ENCODE peak calls at places on chromosome 2, in nine cellular contexts. D is K562; G is choroid plexus epithelial cell; H is A549; Y is immature natural killer cell; E is activated gamma-delta T cell treated with anti-CD3 and anti-CD28 coated beads, Interleukin-2, amount 50 U/mL, for 16 hours; R is CD4-positive, CD25-positive, alpha-beta regulatory T cell; C is GM10248; S is IMR-90. L is an unnamed sample.

GRCh38 chr2:19897623-19898245 is 4.0 kb downstream of the TTC32 start:
- DNase-seq in D (no peak), G (no peak), H (no peak), Y (no peak), E (no peak), R (no peak), C (no peak), S (no peak), L (no peak)

GRCh38 chr2:101733257-101733993 is 35.9 kb downstream of the MAP4K4 start:
- DNase-seq in D (no peak), G (no peak), H (no peak), Y (no peak), E (no peak), R (no peak), C (no peak), S (no peak), L (no peak)

GRCh38 chr2:32627441-32627900 is 379 bp upstream of the TTC27 start:
- DNase-seq in D (no peak), G (peak; percentile 58), H (peak; percentile 36), Y (no peak), E (peak; percentile 12), R (no peak), C (no peak), S (peak; percentile 34), L (no peak)

GRCh38 chr2:64606495-64607363 is 47.0 kb downstream of the SERTAD2 start:
- DNase-seq in D (peak; percentile 94), G (peak; percentile 30), H (peak; percentile 24), Y (peak; percentile 92), E (peak; percentile 71), R (peak; percentile 82), C (peak; percentile 93), S (no peak), L (peak; percentile 92)

GRCh38 chr2:137050949-137051348 is 285.6 kb downstream of the THSD7B start:
- DNase-seq in D (no peak), G (peak; percentile 2), H (peak; percentile 5), Y (no peak), E (no peak), R (no peak), C (no peak), S (no peak), L (no peak)

GRCh38 chr2:55154525-55155030 is 77.5 kb downstream of the CLHC1 start:
- DNase-seq in D (no peak), G (no peak), H (no peak), Y (no peak), E (no peak), R (no peak), C (no peak), S (no peak), L (no peak)

GRCh38 chr2:174716785-174717184 is 47.5 kb downstream of the CHRNA1 start:
- DNase-seq in D (no peak), G (no peak), H (no peak), Y (peak; percentile 17), E (no peak), R (no peak), C (no peak), S (no peak), L (peak; percentile 26)

GRCh38 chr2:238586931-238587775 is 160.4 kb downstream of the ASB1 start:
- DNase-seq in D (no peak), G (no peak), H (no peak), Y (no peak), E (no peak), R (no peak), C (no peak), S (no peak), L (no peak)

GRCh38 chr2:170847716-170848115 is 31.0 kb downstream of the GAD1 start:
- DNase-seq in D (no peak), G (no peak), H (no peak), Y (no peak), E (no peak), R (no peak), C (no peak), S (no peak), L (no peak)

GRCh38 chr2:108351889-108352288 is 25.9 kb upstream of the SULT1C4 start:
- DNase-seq in D (peak; percentile 36), G (peak; percentile 36), H (no peak), Y (no peak), E (no peak), R (no peak), C (no peak), S (no peak), L (no peak)